ENCODE peak calls at places on chromosome 17, in eight cellular contexts. One of them, this sample, is unnamed. For H3K4me1, the result is how much of the 10 kb centered on the place peaks cover.

GRCh38 chr17:28533091-28533670 is 19.2 kb downstream of the UNC119 start:
- DNase-seq in breast epithelium: no peak
- DNase-seq in left ventricle myocardium inferior: no peak
- DNase-seq in CD8-positive, alpha-beta T cell: no peak
- DNase-seq in lower lobe of right lung: no peak
- DNase-seq in adrenal gland: no peak
- DNase-seq in pancreas: no peak
- DNase-seq in ascending aorta: no peak
- DNase-seq in this sample: no peak

GRCh38 chr17:42249681-42250446 is 26.3 kb downstream of the STAT5B start:
- DNase-seq in breast epithelium: no peak
- DNase-seq in left ventricle myocardium inferior: no peak
- DNase-seq in CD8-positive, alpha-beta T cell: no peak
- DNase-seq in lower lobe of right lung: no peak
- DNase-seq in adrenal gland: no peak
- DNase-seq in pancreas: no peak
- DNase-seq in ascending aorta: no peak
- DNase-seq in this sample: no peak

GRCh38 chr17:72378414-72379395 is 257.9 kb downstream of the SOX9 start:
- DNase-seq in breast epithelium: no peak
- DNase-seq in left ventricle myocardium inferior: no peak
- DNase-seq in CD8-positive, alpha-beta T cell: no peak
- DNase-seq in lower lobe of right lung: no peak
- DNase-seq in adrenal gland: no peak
- DNase-seq in pancreas: no peak
- DNase-seq in ascending aorta: no peak
- DNase-seq in this sample: no peak

GRCh38 chr17:42413464-42414040 is 9.5 kb downstream of the CAVIN1 start:
- DNase-seq in breast epithelium: no peak
- DNase-seq in left ventricle myocardium inferior: no peak
- DNase-seq in CD8-positive, alpha-beta T cell: no peak
- DNase-seq in lower lobe of right lung: no peak
- DNase-seq in adrenal gland: no peak
- DNase-seq in pancreas: no peak
- DNase-seq in ascending aorta: no peak
- DNase-seq in this sample: no peak

GRCh38 chr17:16962804-16963203 is 9.1 kb downstream of the TNFRSF13B start:
- DNase-seq in breast epithelium: no peak
- DNase-seq in left ventricle myocardium inferior: no peak
- DNase-seq in CD8-positive, alpha-beta T cell: no peak
- DNase-seq in lower lobe of right lung: no peak
- DNase-seq in adrenal gland: no peak
- DNase-seq in pancreas: no peak
- DNase-seq in ascending aorta: no peak
- DNase-seq in this sample: no peak

GRCh38 chr17:40850287-40850972 is 16.6 kb downstream of the KRT12 start:
- DNase-seq in breast epithelium: no peak
- DNase-seq in left ventricle myocardium inferior: no peak
- DNase-seq in CD8-positive, alpha-beta T cell: no peak
- DNase-seq in lower lobe of right lung: no peak
- DNase-seq in adrenal gland: no peak
- DNase-seq in pancreas: no peak
- DNase-seq in ascending aorta: no peak
- DNase-seq in this sample: no peak

GRCh38 chr17:57288034-57288752 is 31.9 kb downstream of the MSI2 start:
- DNase-seq in breast epithelium: no peak
- DNase-seq in left ventricle myocardium inferior: peak
- DNase-seq in CD8-positive, alpha-beta T cell: no peak
- DNase-seq in lower lobe of right lung: no peak
- DNase-seq in adrenal gland: peak
- DNase-seq in pancreas: no peak
- DNase-seq in ascending aorta: no peak
- DNase-seq in this sample: no peak

GRCh38 chr17:83187782-83188311 is 108.4 kb downstream of the METRNL start:
- DNase-seq in breast epithelium: no peak
- DNase-seq in left ventricle myocardium inferior: no peak
- DNase-seq in CD8-positive, alpha-beta T cell: peak
- DNase-seq in lower lobe of right lung: no peak
- DNase-seq in adrenal gland: no peak
- DNase-seq in pancreas: no peak
- DNase-seq in ascending aorta: no peak
- DNase-seq in this sample: no peak

GRCh38 chr17:45138911-45139532 is 3.5 kb downstream of the ACBD4 start:
- DNase-seq in breast epithelium: no peak
- DNase-seq in left ventricle myocardium inferior: peak
- DNase-seq in CD8-positive, alpha-beta T cell: no peak
- DNase-seq in lower lobe of right lung: no peak
- DNase-seq in adrenal gland: no peak
- DNase-seq in pancreas: no peak
- DNase-seq in ascending aorta: no peak
- DNase-seq in this sample: no peak

GRCh38 chr17:44599298-44600175 is 42.3 kb downstream of the FZD2 start:
- DNase-seq in breast epithelium: no peak
- DNase-seq in left ventricle myocardium inferior: no peak
- DNase-seq in CD8-positive, alpha-beta T cell: no peak
- DNase-seq in lower lobe of right lung: no peak
- DNase-seq in adrenal gland: peak
- DNase-seq in pancreas: peak
- DNase-seq in ascending aorta: peak
- DNase-seq in this sample: peak

GRCh38 chr17:640436-640835 is 74.2 kb downstream of the VPS53 start:
- DNase-seq in breast epithelium: no peak
- DNase-seq in left ventricle myocardium inferior: no peak
- DNase-seq in CD8-positive, alpha-beta T cell: no peak
- DNase-seq in lower lobe of right lung: no peak
- DNase-seq in adrenal gland: no peak
- DNase-seq in pancreas: no peak
- DNase-seq in ascending aorta: no peak
- DNase-seq in this sample: no peak

GRCh38 chr17:21397341-21398050 is 21.3 kb downstream of the KCNJ12 start:
- DNase-seq in breast epithelium: no peak
- DNase-seq in left ventricle myocardium inferior: no peak
- DNase-seq in CD8-positive, alpha-beta T cell: no peak
- DNase-seq in lower lobe of right lung: no peak
- DNase-seq in adrenal gland: no peak
- DNase-seq in pancreas: no peak
- DNase-seq in ascending aorta: no peak
- DNase-seq in this sample: no peak

GRCh38 chr17:57528084-57528451 is 217.0 kb downstream of the CCDC182 start:
- DNase-seq in breast epithelium: no peak
- DNase-seq in left ventricle myocardium inferior: no peak
- DNase-seq in CD8-positive, alpha-beta T cell: no peak
- DNase-seq in lower lobe of right lung: peak
- DNase-seq in adrenal gland: no peak
- DNase-seq in pancreas: no peak
- DNase-seq in ascending aorta: no peak
- DNase-seq in this sample: no peak

GRCh38 chr17:44170135-44170498 is 387 bp upstream of the ASB16 start:
- DNase-seq in breast epithelium: no peak
- DNase-seq in left ventricle myocardium inferior: no peak
- DNase-seq in CD8-positive, alpha-beta T cell: no peak
- DNase-seq in lower lobe of right lung: no peak
- DNase-seq in adrenal gland: no peak
- DNase-seq in pancreas: no peak
- DNase-seq in ascending aorta: no peak
- DNase-seq in this sample: no peak

GRCh38 chr17:16250635-16251034 is 33.6 kb downstream of the PIGL start:
- DNase-seq in breast epithelium: no peak
- DNase-seq in left ventricle myocardium inferior: no peak
- DNase-seq in CD8-positive, alpha-beta T cell: no peak
- DNase-seq in lower lobe of right lung: no peak
- DNase-seq in adrenal gland: peak
- DNase-seq in pancreas: peak
- DNase-seq in ascending aorta: no peak
- DNase-seq in this sample: no peak

GRCh38 chr17:83196088-83196765 is 116.8 kb downstream of the METRNL start:
- DNase-seq in breast epithelium: peak
- DNase-seq in left ventricle myocardium inferior: peak
- DNase-seq in CD8-positive, alpha-beta T cell: no peak
- DNase-seq in lower lobe of right lung: peak
- DNase-seq in adrenal gland: peak
- DNase-seq in pancreas: no peak
- DNase-seq in ascending aorta: peak
- DNase-seq in this sample: no peak

GRCh38 chr17:27573971-27574525 is 56.9 kb upstream of the LGALS9 start:
- DNase-seq in breast epithelium: no peak
- DNase-seq in left ventricle myocardium inferior: no peak
- DNase-seq in CD8-positive, alpha-beta T cell: no peak
- DNase-seq in lower lobe of right lung: no peak
- DNase-seq in adrenal gland: peak
- DNase-seq in pancreas: no peak
- DNase-seq in ascending aorta: no peak
- DNase-seq in this sample: no peak

GRCh38 chr17:43018008-43018853 is 4.0 kb downstream of the VAT1 start:
- DNase-seq in breast epithelium: no peak
- DNase-seq in left ventricle myocardium inferior: no peak
- DNase-seq in CD8-positive, alpha-beta T cell: no peak
- DNase-seq in lower lobe of right lung: no peak
- DNase-seq in adrenal gland: peak
- DNase-seq in pancreas: no peak
- DNase-seq in ascending aorta: no peak
- DNase-seq in this sample: no peak

GRCh38 chr17:28379814-28380571 is 8.5 kb downstream of the SARM1 start:
- DNase-seq in breast epithelium: no peak
- DNase-seq in left ventricle myocardium inferior: no peak
- DNase-seq in CD8-positive, alpha-beta T cell: no peak
- DNase-seq in lower lobe of right lung: no peak
- DNase-seq in adrenal gland: no peak
- DNase-seq in pancreas: no peak
- DNase-seq in ascending aorta: no peak
- DNase-seq in this sample: no peak

GRCh38 chr17:49908782-49909714 is 59.9 kb upstream of the DLX4 start:
- DNase-seq in breast epithelium: no peak
- DNase-seq in left ventricle myocardium inferior: no peak
- DNase-seq in CD8-positive, alpha-beta T cell: no peak
- DNase-seq in lower lobe of right lung: no peak
- DNase-seq in adrenal gland: no peak
- DNase-seq in pancreas: no peak
- DNase-seq in ascending aorta: no peak
- DNase-seq in this sample: no peak

GRCh38 chr17:58324409-58325288 is 3.9 kb downstream of the TSPOAP1 start:
- DNase-seq in breast epithelium: peak
- DNase-seq in left ventricle myocardium inferior: no peak
- DNase-seq in CD8-positive, alpha-beta T cell: no peak
- DNase-seq in lower lobe of right lung: peak
- DNase-seq in adrenal gland: peak
- DNase-seq in pancreas: peak
- DNase-seq in ascending aorta: no peak
- DNase-seq in this sample: no peak

GRCh38 chr17:32116937-32117336 is 25.4 kb upstream of the RHOT1 start:
- DNase-seq in breast epithelium: no peak
- DNase-seq in left ventricle myocardium inferior: no peak
- DNase-seq in CD8-positive, alpha-beta T cell: no peak
- DNase-seq in lower lobe of right lung: no peak
- DNase-seq in adrenal gland: no peak
- DNase-seq in pancreas: no peak
- DNase-seq in ascending aorta: no peak
- DNase-seq in this sample: no peak

GRCh38 chr17:49390548-49391324 is 23.9 kb downstream of the PHB1 start:
- DNase-seq in breast epithelium: no peak
- DNase-seq in left ventricle myocardium inferior: no peak
- DNase-seq in CD8-positive, alpha-beta T cell: no peak
- DNase-seq in lower lobe of right lung: peak
- DNase-seq in adrenal gland: peak
- DNase-seq in pancreas: no peak
- DNase-seq in ascending aorta: no peak
- DNase-seq in this sample: no peak

GRCh38 chr17:78785011-78785662 is 3.1 kb upstream of the CYTH1 start:
- DNase-seq in breast epithelium: peak
- DNase-seq in left ventricle myocardium inferior: no peak
- DNase-seq in CD8-positive, alpha-beta T cell: no peak
- DNase-seq in lower lobe of right lung: no peak
- DNase-seq in adrenal gland: no peak
- DNase-seq in pancreas: no peak
- DNase-seq in ascending aorta: no peak
- DNase-seq in this sample: no peak
- H3K4me1 ChIP-seq in breast epithelium: under half
- H3K4me1 ChIP-seq in left ventricle myocardium inferior: half or more
- H3K4me1 ChIP-seq in CD8-positive, alpha-beta T cell: half or more
- H3K4me1 ChIP-seq in lower lobe of right lung: under half
- H3K4me1 ChIP-seq in adrenal gland: under half
- H3K4me1 ChIP-seq in pancreas: under half
- H3K4me1 ChIP-seq in ascending aorta: under half
- H3K4me1 ChIP-seq in this sample: under half

GRCh38 chr17:77493238-77493812 is 352.6 kb downstream of the SEC14L1 start:
- DNase-seq in breast epithelium: no peak
- DNase-seq in left ventricle myocardium inferior: peak
- DNase-seq in CD8-positive, alpha-beta T cell: peak
- DNase-seq in lower lobe of right lung: peak
- DNase-seq in adrenal gland: peak
- DNase-seq in pancreas: peak
- DNase-seq in ascending aorta: peak
- DNase-seq in this sample: no peak
- H3K4me1 ChIP-seq in breast epithelium: under half
- H3K4me1 ChIP-seq in left ventricle myocardium inferior: under half
- H3K4me1 ChIP-seq in CD8-positive, alpha-beta T cell: under half
- H3K4me1 ChIP-seq in lower lobe of right lung: under half
- H3K4me1 ChIP-seq in adrenal gland: under half
- H3K4me1 ChIP-seq in pancreas: under half
- H3K4me1 ChIP-seq in ascending aorta: under half
- H3K4me1 ChIP-seq in this sample: under half

DNA sequence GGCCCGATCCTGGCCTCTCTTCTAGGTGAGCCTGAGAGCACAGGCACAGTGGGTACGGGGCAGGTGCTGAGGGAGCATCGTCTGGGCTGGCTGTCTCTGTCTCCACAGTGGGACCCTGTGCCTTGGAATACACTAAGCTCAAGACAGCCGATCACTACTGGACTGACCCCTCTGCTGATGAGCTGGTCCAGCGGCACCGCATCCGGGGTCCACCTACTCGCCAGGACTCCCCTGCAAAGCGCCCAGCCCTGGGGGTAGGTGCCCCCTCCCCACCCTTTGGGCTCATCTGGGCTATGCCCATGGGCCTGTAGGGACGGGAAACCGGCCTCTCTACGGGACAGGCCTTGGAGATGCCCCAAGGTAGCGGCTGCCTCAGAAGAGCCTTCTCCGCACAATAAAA is 25.6 kb downstream of the SGSM2 start:
- DNase-seq in breast epithelium: no peak
- DNase-seq in left ventricle myocardium inferior: no peak
- DNase-seq in CD8-positive, alpha-beta T cell: no peak
- DNase-seq in lower lobe of right lung: no peak
- DNase-seq in adrenal gland: no peak
- DNase-seq in pancreas: no peak
- DNase-seq in ascending aorta: no peak
- DNase-seq in this sample: no peak
- H3K4me1 ChIP-seq in breast epithelium: under half
- H3K4me1 ChIP-seq in left ventricle myocardium inferior: under half
- H3K4me1 ChIP-seq in CD8-positive, alpha-beta T cell: under half
- H3K4me1 ChIP-seq in lower lobe of right lung: under half
- H3K4me1 ChIP-seq in adrenal gland: under half
- H3K4me1 ChIP-seq in pancreas: under half
- H3K4me1 ChIP-seq in ascending aorta: under half
- H3K4me1 ChIP-seq in this sample: under half

DNA sequence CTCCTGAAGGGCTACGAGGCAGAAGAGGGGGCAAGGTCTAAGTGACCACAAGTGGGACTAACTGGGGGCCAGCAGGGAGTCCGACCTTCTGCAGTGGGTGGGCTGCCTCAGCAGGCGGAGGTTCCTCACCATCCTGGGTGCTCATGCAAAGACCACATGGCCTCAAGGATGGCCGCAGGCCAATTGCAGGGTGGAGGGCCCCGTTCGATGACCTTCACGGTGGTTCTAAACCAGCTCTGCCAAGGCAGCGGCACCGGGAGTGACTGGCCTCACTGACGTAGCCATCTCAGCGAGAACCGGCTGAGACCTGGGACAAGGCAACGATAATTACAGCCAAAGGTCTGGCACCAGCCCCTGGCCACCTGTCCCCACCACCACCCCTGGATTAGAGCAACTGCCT is 5.7 kb downstream of the SMIM5 start:
- DNase-seq in breast epithelium: no peak
- DNase-seq in left ventricle myocardium inferior: peak
- DNase-seq in CD8-positive, alpha-beta T cell: no peak
- DNase-seq in lower lobe of right lung: peak
- DNase-seq in adrenal gland: peak
- DNase-seq in pancreas: no peak
- DNase-seq in ascending aorta: no peak
- DNase-seq in this sample: no peak
- H3K4me1 ChIP-seq in breast epithelium: under half
- H3K4me1 ChIP-seq in left ventricle myocardium inferior: half or more
- H3K4me1 ChIP-seq in CD8-positive, alpha-beta T cell: under half
- H3K4me1 ChIP-seq in lower lobe of right lung: under half
- H3K4me1 ChIP-seq in adrenal gland: under half
- H3K4me1 ChIP-seq in pancreas: under half
- H3K4me1 ChIP-seq in ascending aorta: under half
- H3K4me1 ChIP-seq in this sample: under half